ENCODE peak calls at places on chromosomes 4 and X, in ten cellular contexts. B, D, V, L, K, T, F, W, X and R are unnamed samples.

GRCh38 chrX:65582450-65583082 is 48.0 kb upstream of the LAS1L start:
- DNase-seq in B (no peak), D (no peak), V (no peak), L (no peak), K (no peak), T (peak; percentile 69), F (no peak), W (no peak), X (no peak), R (no peak)

GRCh38 chr4:40292313-40292759 is 42.8 kb upstream of the CHRNA9 start:
- DNase-seq in B (no peak), D (no peak), V (no peak), L (no peak), K (no peak), T (peak; percentile 29), F (no peak), W (no peak), X (no peak), R (no peak)

GRCh38 chrX:110450050-110450449 is 91.4 kb downstream of the RTL9 start:
- DNase-seq in B (peak; percentile 21), D (peak; percentile 81), V (peak; percentile 84), L (peak; percentile 87), K (peak; percentile 71), T (peak; percentile 94), F (peak; percentile 79), W (peak; percentile 71), X (peak; percentile 76), R (peak; percentile 35)

GRCh38 chrX:68699960-68700746 is 52.7 kb downstream of the STARD8 start:
- DNase-seq in B (no peak), D (no peak), V (no peak), L (no peak), K (no peak), T (no peak), F (no peak), W (no peak), X (peak; percentile 12), R (peak; percentile 78)

GRCh38 chr4:39976945-39977488 is 694 bp downstream of the PDS5A start:
- DNase-seq in B (peak; percentile 36), D (peak; percentile 72), V (peak; percentile 29), L (peak; percentile 71), K (peak; percentile 18), T (peak; percentile 90), F (peak; percentile 73), W (no peak), X (peak; percentile 33), R (peak; percentile 15)

GRCh38 chrX:9997041-9997440 is 29.9 kb downstream of the CLDN34 start:
- DNase-seq in B (no peak), D (peak; percentile 28), V (no peak), L (no peak), K (no peak), T (no peak), F (no peak), W (no peak), X (no peak), R (no peak)

GRCh38 chr4:173169428-173170209 is 1.0 kb downstream of the GALNT7 start:
- DNase-seq in B (peak; percentile 71), D (peak; percentile 85), V (peak; percentile 56), L (peak; percentile 80), K (peak; percentile 22), T (peak; percentile 93), F (peak; percentile 81), W (peak; percentile 76), X (peak; percentile 69), R (no peak)

GRCh38 chr4:136818811-136819210 is 713.5 kb downstream of the PCDH18 start:
- DNase-seq in B (no peak), D (no peak), V (no peak), L (no peak), K (no peak), T (no peak), F (no peak), W (no peak), X (no peak), R (no peak)

GRCh38 chrX:26788402-26788998 is 572.5 kb downstream of the MAGEB5 start:
- DNase-seq in B (no peak), D (no peak), V (no peak), L (no peak), K (no peak), T (no peak), F (no peak), W (no peak), X (no peak), R (no peak)

GRCh38 chr4:56296449-56296990 is 90.8 kb downstream of the AASDH start:
- DNase-seq in B (no peak), D (no peak), V (peak; percentile 58), L (no peak), K (no peak), T (no peak), F (no peak), W (no peak), X (no peak), R (no peak)

GRCh38 chr4:40232610-40233009 is 35.8 kb downstream of the RHOH start:
- DNase-seq in B (no peak), D (no peak), V (no peak), L (no peak), K (no peak), T (no peak), F (no peak), W (no peak), X (no peak), R (no peak)

GRCh38 chrX:54182194-54182863 is 725 bp downstream of the FAM120C start:
- DNase-seq in B (peak; percentile 10), D (peak; percentile 85), V (peak; percentile 65), L (peak; percentile 82), K (peak; percentile 37), T (peak; percentile 91), F (peak; percentile 80), W (peak; percentile 68), X (peak; percentile 65), R (no peak)
- TF ChIP-seq POLR2A in B (peak; percentile 69), D (peak; percentile 9), V (no peak), L (no peak), K (no peak), T (no peak), F (peak; percentile 40), W (no peak), X (no peak), R (peak; percentile 49)

DNA sequence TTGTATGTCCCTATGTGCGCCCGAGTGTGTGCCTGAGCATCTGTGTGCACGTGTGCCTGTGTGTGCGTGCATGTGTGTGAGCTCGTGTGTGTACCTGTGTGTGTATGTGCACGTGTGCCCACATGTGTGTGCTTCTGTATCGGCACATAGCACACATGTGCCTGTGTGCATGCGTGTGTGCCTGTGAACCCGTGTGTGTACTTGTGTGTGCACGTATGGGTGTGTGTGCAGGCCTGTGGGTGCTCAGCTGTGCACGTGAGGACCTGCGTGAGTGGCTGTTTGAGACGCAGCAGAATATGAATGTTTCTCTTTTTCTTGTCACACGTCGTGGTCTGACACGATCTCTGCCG is 4.3 kb downstream of the AKAP17A start:
- DNase-seq in B (no peak), D (no peak), V (peak; percentile 3), L (no peak), K (no peak), T (peak; percentile 50), F (no peak), W (no peak), X (no peak), R (no peak)
- TF ChIP-seq POLR2A in B (no peak), D (no peak), V (no peak), L (no peak), K (no peak), T (no peak), F (no peak), W (no peak), X (no peak), R (no peak)

DNA sequence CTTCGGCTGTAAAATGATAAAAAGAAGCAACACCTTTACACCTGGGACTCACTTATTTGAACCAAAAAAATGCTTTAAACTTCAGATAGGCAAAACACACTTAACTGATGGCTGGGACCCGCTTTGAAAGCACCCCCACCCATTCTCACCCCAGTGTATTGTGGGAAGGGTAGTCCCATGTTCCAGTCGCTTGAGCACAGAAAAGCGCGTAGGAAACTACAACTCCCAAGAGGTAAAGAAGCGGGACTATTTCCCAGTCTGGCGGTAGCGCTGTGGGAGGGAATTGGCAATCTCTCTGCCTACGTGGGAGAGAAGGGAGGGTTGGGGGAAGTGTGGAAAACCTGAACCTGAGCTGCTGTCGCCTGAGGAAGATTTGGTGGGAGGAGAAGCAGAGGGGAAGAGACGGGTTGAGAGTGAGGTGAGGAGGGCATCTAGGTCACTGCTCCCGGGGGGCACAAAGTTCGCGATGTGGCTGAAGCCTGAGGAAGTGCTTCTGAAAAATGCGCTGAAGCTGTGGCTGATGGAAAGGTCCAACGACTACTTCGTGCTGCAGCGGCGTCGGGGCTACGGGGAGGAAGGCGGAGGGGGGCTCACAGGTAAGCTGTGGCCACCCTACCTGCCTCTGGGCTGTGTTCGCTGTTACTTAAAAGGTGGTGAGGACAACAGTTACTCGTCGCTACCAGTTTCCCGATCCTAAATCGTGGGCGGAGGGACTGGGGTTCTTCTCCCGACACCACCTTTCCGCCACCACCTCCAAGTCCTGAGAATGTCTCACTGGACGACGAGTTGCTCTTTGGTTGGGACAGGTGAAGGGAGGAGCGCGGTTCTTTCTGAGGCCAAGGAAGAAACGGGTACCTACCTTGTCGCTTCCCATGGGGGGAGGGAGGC is at the start of gene TBC1D8B:
- DNase-seq in B (no peak), D (peak; percentile 82), V (peak; percentile 83), L (peak; percentile 89), K (peak; percentile 78), T (peak; percentile 94), F (peak; percentile 83), W (peak; percentile 84), X (peak; percentile 85), R (peak; percentile 22)
- TF ChIP-seq POLR2A in B (no peak), D (peak; percentile 60), V (no peak), L (no peak), K (no peak), T (no peak), F (no peak), W (no peak), X (no peak), R (peak; percentile 63)

GRCh38 chr4:108172780-108173598 is 4.3 kb upstream of the LEF1 start:
- DNase-seq in B (peak; percentile 47), D (peak; percentile 54), V (peak; percentile 54), L (no peak), K (no peak), T (no peak), F (peak; percentile 54), W (no peak), X (peak; percentile 51), R (no peak)
- TF ChIP-seq POLR2A in B (no peak), D (no peak), V (no peak), L (no peak), K (no peak), T (no peak), F (no peak), W (no peak), X (no peak), R (no peak)

GRCh38 chrX:71111141-71111843 is at the start of gene IL2RG:
- DNase-seq in B (no peak), D (peak; percentile 92), V (peak; percentile 46), L (no peak), K (no peak), T (no peak), F (peak; percentile 34), W (no peak), X (peak; percentile 10), R (no peak)
- TF ChIP-seq POLR2A in B (peak; percentile 93), D (peak; percentile 79), V (no peak), L (peak; percentile 20), K (no peak), T (no peak), F (peak; percentile 47), W (no peak), X (no peak), R (no peak)